ENCODE peak calls at places on chromosomes 6 and 20, in four cellular contexts. J is glutamatergic neuron, P is upper lobe of right lung, Z is heart left ventricle. G is an unnamed sample.
A peak's percentile ranks its signal among the peaks of the same experiment; 100 is the strongest.

GRCh38 chr6:118708736-118709135 is 57.3 kb upstream of the CEP85L start:
- DNase-seq in Z (no peak), J (no peak), P (no peak), G (no peak)

GRCh38 chr20:33653218-33653899 is 8.8 kb upstream of the C20orf144 start:
- DNase-seq in P (peak; percentile 67), Z (no peak), J (peak; percentile 84), G (peak; percentile 76)

GRCh38 chr20:45036044-45036755 is 64.7 kb downstream of the KCNS1 start:
- DNase-seq in Z (no peak), P (no peak), J (no peak), G (no peak)

GRCh38 chr20:40706977-40707582 is 18.0 kb upstream of the MAFB start:
- DNase-seq in P (no peak), Z (no peak), J (no peak), G (no peak)

GRCh38 chr20:37538003-37538402 is 10.3 kb upstream of the BLCAP start:
- DNase-seq in Z (no peak), P (no peak), J (no peak), G (no peak)

GRCh38 chr20:62208805-62209755 is 11.0 kb downstream of the HRH3 start:
- DNase-seq in P (no peak), Z (peak; percentile 57), J (peak; percentile 36), G (peak; percentile 38)

GRCh38 chr6:37103169-37104039 is 66.5 kb upstream of the PIM1 start:
- DNase-seq in J (peak; percentile 62), Z (peak; percentile 71), P (peak; percentile 84), G (peak; percentile 43)

GRCh38 chr20:51174536-51174935 is 151.6 kb upstream of the KCNG1 start:
- DNase-seq in J (no peak), P (no peak), Z (no peak), G (no peak)

GRCh38 chr6:108116781-108117426 is 42.4 kb upstream of the OSTM1 start:
- DNase-seq in J (peak; percentile 25), Z (no peak), P (peak; percentile 63), G (no peak)

GRCh38 chr6:138406443-138406842 is 2.4 kb downstream of the HEBP2 start:
- DNase-seq in J (no peak), P (no peak), Z (no peak), G (no peak)

GRCh38 chr6:101226677-101227135 is 166.8 kb upstream of the GRIK2 start:
- DNase-seq in J (peak; percentile 68), P (no peak), Z (no peak), G (peak; percentile 41)

GRCh38 chr6:13715444-13715883 is 3.8 kb upstream of the RANBP9 start:
- DNase-seq in Z (no peak), P (no peak), J (no peak), G (no peak)

GRCh38 chr20:38692436-38693411 is 31.6 kb upstream of the SLC32A1 start:
- DNase-seq in Z (no peak), J (no peak), P (no peak), G (peak; percentile 82)

GRCh38 chr6:160337991-160338390 is 10.2 kb upstream of the SLC22A3 start:
- DNase-seq in P (no peak), J (no peak), Z (no peak), G (no peak)

GRCh38 chr6:148681666-148682065 is 65.2 kb upstream of the UST start:
- DNase-seq in Z (no peak), J (no peak), P (no peak), G (no peak)

GRCh38 chr6:108321253-108321740 is 26.4 kb downstream of the AFG1L start:
- DNase-seq in J (no peak), P (no peak), Z (no peak), G (no peak)

GRCh38 chr20:59604770-59605665 is 678 bp downstream of the PHACTR3 start:
- DNase-seq in Z (no peak), J (peak; percentile 73), P (no peak), G (peak; percentile 65)

GRCh38 chr6:11869656-11870340 is 91.2 kb upstream of the ADTRP start:
- DNase-seq in Z (peak; percentile 53), J (no peak), P (no peak), G (no peak)

GRCh38 chr6:52550014-52550575 is 26.8 kb downstream of the TRAM2 start:
- DNase-seq in J (no peak), P (no peak), Z (no peak), G (no peak)

GRCh38 chr6:68778356-68779020 is 143.4 kb downstream of the ADGRB3 start:
- DNase-seq in P (no peak), Z (no peak), J (peak; percentile 35), G (peak; percentile 41)

GRCh38 chr20:60976139-60976538 is 275.9 kb upstream of the CDH4 start:
- DNase-seq in J (no peak), P (no peak), Z (no peak), G (no peak)

GRCh38 chr6:3457710-3458605 is 1.1 kb upstream of the SLC22A23 start:
- DNase-seq in Z (no peak), P (peak; percentile 73), J (peak; percentile 45), G (peak; percentile 40)

GRCh38 chr6:154412106-154412820 is 55.7 kb upstream of the IPCEF1 start:
- DNase-seq in P (no peak), J (no peak), Z (no peak), G (no peak)

GRCh38 chr20:35329435-35330139 is 37.4 kb upstream of the FAM83C start:
- DNase-seq in Z (no peak), P (no peak), J (peak; percentile 50), G (peak; percentile 76)

GRCh38 chr6:5457983-5458683 is 196.8 kb downstream of the FARS2 start:
- DNase-seq in J (no peak), Z (no peak), P (peak; percentile 83), G (no peak)

GRCh38 chr6:79713701-79714322 is 82.7 kb downstream of the SH3BGRL2 start:
- DNase-seq in Z (no peak), J (peak; percentile 72), P (no peak), G (peak; percentile 63)

GRCh38 chr6:79718509-79719247 is 87.5 kb downstream of the SH3BGRL2 start:
- DNase-seq in Z (no peak), J (no peak), P (no peak), G (no peak)

GRCh38 chr6:79717989-79718388 is 86.9 kb downstream of the SH3BGRL2 start:
- DNase-seq in P (no peak), Z (no peak), J (no peak), G (no peak)

GRCh38 chr6:79724816-79725215 is 93.7 kb downstream of the SH3BGRL2 start:
- DNase-seq in P (no peak), Z (no peak), J (peak; percentile 71), G (no peak)

DNA sequence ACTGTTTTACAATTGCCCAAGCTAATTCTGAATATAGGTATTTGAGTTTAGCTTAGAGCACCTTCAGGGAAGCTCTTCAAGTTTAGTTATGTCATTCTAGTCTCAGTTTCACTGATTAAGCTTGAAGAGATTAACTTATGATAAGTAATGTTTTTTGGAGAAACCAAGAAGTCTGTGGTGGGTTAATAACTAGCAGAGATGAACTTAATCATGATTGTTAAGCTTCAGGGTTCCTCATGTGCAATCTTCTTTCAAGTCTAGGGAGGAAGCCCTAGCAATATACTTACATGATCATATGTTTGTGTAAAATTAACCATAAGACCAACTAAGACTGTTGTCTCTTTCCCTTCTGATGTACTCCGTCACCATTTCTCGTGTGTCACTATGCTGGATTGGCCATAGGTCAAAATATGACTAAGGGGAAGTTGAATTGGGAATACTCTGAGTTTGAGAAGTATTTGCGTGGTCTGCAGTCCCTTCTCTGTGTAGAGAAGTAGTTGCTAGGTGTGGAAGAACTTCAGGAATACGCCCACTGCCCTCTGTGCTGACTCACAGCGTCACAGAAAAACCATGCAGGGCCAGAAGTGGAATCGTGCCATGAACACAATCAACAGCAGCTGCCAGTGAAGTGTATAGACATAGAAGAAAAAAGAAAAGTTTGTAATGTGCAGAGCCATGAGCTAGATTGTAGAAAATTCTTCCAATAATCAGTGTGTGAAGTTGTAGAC is 88.3 kb downstream of the SH3BGRL2 start:
- DNase-seq in Z (no peak), P (no peak), J (no peak), G (no peak)
- TF ChIP-seq CTCF in Z (no peak), P (no peak), J (no peak), G (no peak)

GRCh38 chr6:90049295-90049694 is 155.0 kb downstream of the GJA10 start:
- DNase-seq in J (no peak), Z (no peak), P (no peak), G (no peak)

GRCh38 chr6:90048191-90048969 is 154.1 kb downstream of the GJA10 start:
- DNase-seq in P (no peak), Z (no peak), J (no peak), G (no peak)

DNA sequence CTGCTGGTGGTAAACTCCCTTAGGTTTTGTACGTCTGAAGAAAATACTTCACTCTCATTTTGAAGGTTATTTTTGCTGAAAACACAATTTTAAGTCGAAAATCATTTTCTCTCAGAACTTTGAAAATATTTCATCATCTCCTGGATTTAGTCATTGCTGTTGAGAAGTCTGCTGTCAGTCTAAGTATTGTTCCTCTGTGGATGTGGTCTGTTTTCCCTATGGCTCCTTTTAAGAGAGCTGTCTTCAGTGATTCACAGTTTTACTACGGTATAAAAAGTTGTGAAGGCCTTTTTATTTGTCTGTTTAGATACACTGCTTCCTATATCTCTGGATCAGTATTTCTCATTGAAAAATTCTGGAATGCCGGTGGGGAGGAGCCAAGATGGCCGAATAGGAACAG is 159.3 kb downstream of the GJA10 start:
- DNase-seq in P (no peak), J (no peak), Z (no peak), G (no peak)
- TF ChIP-seq CTCF in P (no peak), J (no peak), Z (no peak), G (no peak)

GRCh38 chr6:32244946-32245398 is 21.1 kb upstream of the NOTCH4 start:
- DNase-seq in P (peak; percentile 89), Z (peak; percentile 88), J (peak; percentile 78), G (peak; percentile 80)

GRCh38 chr6:32239462-32239861 is 15.6 kb upstream of the NOTCH4 start:
- DNase-seq in P (no peak), J (no peak), Z (no peak), G (no peak)

GRCh38 chr6:32244270-32244669 is 20.4 kb upstream of the NOTCH4 start:
- DNase-seq in P (no peak), Z (no peak), J (no peak), G (no peak)

DNA sequence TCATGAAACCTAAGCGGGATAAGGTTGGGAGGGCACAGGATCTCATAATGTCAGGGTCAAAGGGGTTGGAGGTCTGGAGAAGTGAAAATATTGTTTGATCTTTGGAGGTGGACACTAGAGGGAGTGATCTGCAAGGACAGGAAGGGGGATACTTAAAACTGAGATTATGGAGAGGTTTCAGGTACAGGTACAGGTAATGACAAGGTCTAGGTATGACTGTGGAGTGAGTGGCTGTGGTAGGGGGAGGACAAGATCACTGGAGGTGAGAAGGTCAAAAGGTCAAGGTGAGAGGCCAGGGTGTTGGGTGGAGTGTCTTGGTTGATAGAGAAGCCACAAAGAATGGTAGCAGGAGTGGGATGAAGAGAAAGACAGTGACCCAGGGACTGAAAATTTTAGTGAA is 16.8 kb upstream of the NOTCH4 start:
- DNase-seq in Z (no peak), J (no peak), P (no peak), G (no peak)
- TF ChIP-seq CTCF in Z (no peak), J (no peak), P (no peak), G (no peak)

GRCh38 chr6:84119277-84119676 is 85.7 kb downstream of the MRAP2 start:
- DNase-seq in P (no peak), Z (no peak), J (no peak), G (no peak)

GRCh38 chr6:84123186-84123585 is 89.6 kb downstream of the MRAP2 start:
- DNase-seq in Z (no peak), J (no peak), P (no peak), G (no peak)

DNA sequence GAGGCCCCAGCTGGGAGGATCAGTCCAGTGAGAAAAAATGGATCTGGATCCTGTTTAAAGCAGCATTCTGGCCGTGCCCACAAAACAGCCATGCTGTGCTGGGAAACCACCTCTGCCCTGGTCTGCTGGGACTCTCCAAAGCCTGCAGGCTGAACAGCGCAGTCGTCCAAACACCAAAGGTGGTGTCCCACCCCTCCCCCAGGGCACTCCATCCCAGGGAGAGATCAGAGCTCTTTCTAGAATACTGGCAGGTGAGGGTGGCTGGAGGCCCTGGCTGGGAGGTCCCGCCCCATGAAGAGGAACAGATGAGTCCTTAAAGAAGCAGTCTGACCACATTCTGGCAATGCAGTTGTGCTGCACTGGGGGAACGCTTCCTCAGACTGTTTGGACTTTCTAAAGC is 84.6 kb downstream of the MRAP2 start:
- DNase-seq in P (no peak), Z (no peak), J (no peak), G (no peak)
- TF ChIP-seq CTCF in P (no peak), Z (no peak), J (no peak), G (no peak)